ENCODE peak calls at places on chromosome 7, in eight cellular contexts. T is CD4-positive, alpha-beta memory T cell; V is aorta; M is lower leg skin; K is mammary epithelial cell; N is dorsolateral prefrontal cortex; C is mesenchymal stem cell; Z is psoas muscle. P is an unnamed sample.

GRCh38 chr7:1346851-1347250 is 112.4 kb downstream of the MICALL2 start:
- DNase-seq in T (no peak), V (peak), M (no peak), K (no peak), N (no peak), C (no peak), Z (no peak), P (no peak)

GRCh38 chr7:100588438-100588837 is 2.3 kb downstream of the FBXO24 start:
- DNase-seq in T (no peak), V (no peak), M (no peak), K (no peak), N (no peak), C (peak), Z (no peak), P (no peak)

GRCh38 chr7:30983042-30983913 is 19.5 kb downstream of the GHRHR start:
- DNase-seq in T (peak), V (peak), M (peak), K (peak), N (peak), C (peak), Z (peak), P (peak)

GRCh38 chr7:143279186-143280098 is 5.3 kb upstream of the TMEM139 start:
- DNase-seq in T (peak), V (no peak), M (no peak), K (peak), N (no peak), C (peak), Z (no peak), P (no peak)

GRCh38 chr7:150383710-150384397 is 4.7 kb downstream of the ZNF775 start:
- DNase-seq in T (no peak), V (peak), M (no peak), K (no peak), N (peak), C (no peak), Z (no peak), P (peak)

GRCh38 chr7:107051376-107051775 is 6.9 kb downstream of the PRKAR2B start:
- DNase-seq in T (no peak), V (no peak), M (no peak), K (peak), N (no peak), C (peak), Z (no peak), P (no peak)

GRCh38 chr7:69652947-69653701 is 54.8 kb downstream of the AUTS2 start:
- DNase-seq in T (no peak), V (no peak), M (no peak), K (no peak), N (no peak), C (no peak), Z (no peak), P (no peak)

GRCh38 chr7:42235734-42236133 is 1.3 kb downstream of the GLI3 start:
- DNase-seq in T (no peak), V (no peak), M (no peak), K (peak), N (no peak), C (peak), Z (no peak), P (no peak)

GRCh38 chr7:105680505-105681187 is 99.4 kb upstream of the EFCAB10 start:
- DNase-seq in T (no peak), V (no peak), M (no peak), K (no peak), N (no peak), C (peak), Z (peak), P (no peak)

GRCh38 chr7:116113310-116113709 is 82.7 kb upstream of the TFEC start:
- DNase-seq in T (no peak), V (no peak), M (no peak), K (no peak), N (no peak), C (no peak), Z (no peak), P (no peak)

GRCh38 chr7:144069953-144070352 is 342 bp downstream of the OR2A25 start:
- DNase-seq in T (no peak), V (no peak), M (no peak), K (no peak), N (no peak), C (no peak), Z (no peak), P (no peak)

GRCh38 chr7:1994931-1995330 is 237.8 kb downstream of the MAD1L1 start:
- DNase-seq in T (no peak), V (no peak), M (no peak), K (no peak), N (no peak), C (no peak), Z (no peak), P (no peak)

GRCh38 chr7:24786941-24787340 is 29.7 kb upstream of the GSDME start:
- DNase-seq in T (no peak), V (no peak), M (peak), K (peak), N (no peak), C (peak), Z (peak), P (no peak)

GRCh38 chr7:156892086-156892800 is 740 bp downstream of the LMBR1 start:
- DNase-seq in T (peak), V (peak), M (no peak), K (peak), N (no peak), C (peak), Z (peak), P (peak)

GRCh38 chr7:100469227-100470044 is 5.4 kb upstream of the SPACDR start:
- DNase-seq in T (peak), V (peak), M (peak), K (peak), N (peak), C (peak), Z (peak), P (peak)

GRCh38 chr7:32147909-32148308 is 77.7 kb upstream of the PDE1C start:
- DNase-seq in T (no peak), V (no peak), M (no peak), K (no peak), N (no peak), C (no peak), Z (no peak), P (no peak)

GRCh38 chr7:32150039-32150438 is 79.8 kb upstream of the PDE1C start:
- DNase-seq in T (no peak), V (no peak), M (no peak), K (no peak), N (no peak), C (no peak), Z (no peak), P (no peak)

GRCh38 chr7:32152576-32152975 is 82.4 kb upstream of the PDE1C start:
- DNase-seq in T (no peak), V (no peak), M (no peak), K (no peak), N (no peak), C (no peak), Z (no peak), P (no peak)

GRCh38 chr7:32153006-32153405 is 82.8 kb upstream of the PDE1C start:
- DNase-seq in T (no peak), V (no peak), M (no peak), K (no peak), N (no peak), C (no peak), Z (no peak), P (no peak)

GRCh38 chr7:32150589-32150988 is 80.4 kb upstream of the PDE1C start:
- DNase-seq in T (no peak), V (no peak), M (no peak), K (no peak), N (no peak), C (no peak), Z (no peak), P (no peak)
- H3K4me3 ChIP-seq in T (no peak), V (no peak), M (no peak), K (no peak), N (no peak), C (no peak), Z (no peak), P (no peak)

DNA sequence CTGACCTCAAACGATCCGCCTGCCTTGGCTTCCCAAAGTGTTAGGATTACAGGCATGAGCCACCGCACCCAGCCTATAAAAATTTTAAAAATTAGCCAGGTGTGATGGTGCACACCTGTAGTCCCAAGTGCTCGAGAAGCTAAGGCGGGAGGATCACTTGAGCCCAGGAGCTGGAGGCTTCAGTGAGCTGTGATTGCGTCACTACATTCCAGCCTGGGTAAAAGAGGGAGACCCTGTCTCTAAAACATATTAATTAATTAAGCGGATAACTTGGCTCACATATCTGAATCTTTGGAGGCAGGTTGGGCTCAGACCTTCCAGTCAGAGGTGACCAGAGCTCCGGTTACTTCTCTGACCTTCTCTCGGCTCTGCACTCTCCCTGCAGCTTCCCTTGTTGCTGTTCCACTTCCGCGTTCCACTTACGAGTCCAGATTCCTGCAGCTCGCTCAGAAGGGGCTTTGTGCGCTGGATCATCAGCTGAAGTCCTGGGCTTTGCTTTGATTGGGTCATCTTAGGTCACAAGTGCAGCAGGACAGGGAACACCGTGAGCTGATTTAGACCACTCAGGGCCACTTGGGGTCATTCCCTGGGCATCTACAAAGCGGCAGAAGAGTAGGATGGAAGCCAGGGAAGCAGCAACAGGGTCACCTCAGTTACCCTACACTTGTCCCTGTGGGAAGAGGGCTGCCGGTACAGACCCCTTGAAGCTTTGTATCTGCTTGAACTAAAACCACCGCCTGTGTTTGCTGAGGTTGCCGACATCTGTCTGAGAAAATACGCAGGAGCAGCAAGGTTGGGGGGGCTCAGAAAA is 2.0 kb upstream of the ARPC1B start:
- DNase-seq in T (no peak), V (no peak), M (no peak), K (no peak), N (no peak), C (peak), Z (no peak), P (no peak)
- H3K4me3 ChIP-seq in T (no peak), V (no peak), M (no peak), K (no peak), N (no peak), C (peak), Z (no peak), P (no peak)

GRCh38 chr7:5594616-5595544 is 171.2 kb upstream of the TNRC18 start:
- DNase-seq in T (no peak), V (no peak), M (no peak), K (peak), N (no peak), C (peak), Z (no peak), P (no peak)
- H3K4me3 ChIP-seq in T (peak), V (peak), M (peak), K (peak), N (peak), C (peak), Z (peak), P (no peak)

GRCh38 chr7:36746347-36746746 is 22.1 kb upstream of the AOAH start:
- DNase-seq in T (no peak), V (no peak), M (no peak), K (no peak), N (no peak), C (peak), Z (no peak), P (no peak)

GRCh38 chr7:36749282-36749960 is 25.1 kb upstream of the AOAH start:
- DNase-seq in T (no peak), V (no peak), M (no peak), K (peak), N (no peak), C (peak), Z (no peak), P (no peak)

GRCh38 chr7:36742911-36743775 is 18.8 kb upstream of the AOAH start:
- DNase-seq in T (no peak), V (no peak), M (no peak), K (no peak), N (no peak), C (no peak), Z (no peak), P (no peak)

GRCh38 chr7:36747969-36748574 is 23.8 kb upstream of the AOAH start:
- DNase-seq in T (no peak), V (no peak), M (no peak), K (no peak), N (no peak), C (no peak), Z (no peak), P (peak)

GRCh38 chr7:36747251-36747968 is 23.1 kb upstream of the AOAH start:
- DNase-seq in T (no peak), V (no peak), M (no peak), K (peak), N (no peak), C (peak), Z (no peak), P (no peak)
- H3K4me3 ChIP-seq in T (no peak), V (no peak), M (no peak), K (no peak), N (no peak), C (no peak), Z (no peak), P (no peak)

DNA sequence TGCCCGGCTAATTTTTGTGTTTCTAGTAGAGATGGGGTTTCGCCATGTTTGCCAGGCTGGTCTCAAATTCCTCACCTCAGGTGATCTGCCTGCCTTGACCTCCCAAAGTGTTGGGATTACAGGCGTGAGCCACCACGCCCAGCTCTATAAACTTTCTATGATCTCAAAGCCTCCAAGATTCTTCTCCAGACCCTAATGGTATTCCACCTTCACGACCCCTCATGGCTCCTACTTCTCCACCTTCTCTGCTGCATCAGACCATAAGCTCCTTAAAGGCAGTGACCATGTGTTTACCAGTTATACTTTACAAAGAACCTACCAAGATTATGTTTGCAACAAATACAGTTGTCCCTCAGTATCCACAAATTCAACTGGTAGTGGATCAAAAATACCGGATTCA is 10.1 kb upstream of the BAZ1B start:
- DNase-seq in T (no peak), V (peak), M (no peak), K (no peak), N (no peak), C (no peak), Z (no peak), P (no peak)
- H3K4me3 ChIP-seq in T (no peak), V (no peak), M (no peak), K (no peak), N (no peak), C (no peak), Z (no peak), P (no peak)

GRCh38 chr7:27943261-27943660 is 203.3 kb downstream of the TAX1BP1 start:
- DNase-seq in T (no peak), V (no peak), M (no peak), K (no peak), N (no peak), C (no peak), Z (no peak), P (no peak)

GRCh38 chr7:27945356-27945755 is 205.4 kb downstream of the TAX1BP1 start:
- DNase-seq in T (no peak), V (no peak), M (no peak), K (no peak), N (no peak), C (no peak), Z (no peak), P (no peak)

GRCh38 chr7:27946351-27946750 is 206.4 kb downstream of the TAX1BP1 start:
- DNase-seq in T (no peak), V (no peak), M (no peak), K (no peak), N (no peak), C (no peak), Z (no peak), P (no peak)

GRCh38 chr7:27942711-27943110 is 202.7 kb downstream of the TAX1BP1 start:
- DNase-seq in T (no peak), V (no peak), M (no peak), K (no peak), N (no peak), C (no peak), Z (no peak), P (no peak)

GRCh38 chr7:27944626-27945025 is 204.7 kb downstream of the TAX1BP1 start:
- DNase-seq in T (no peak), V (no peak), M (peak), K (no peak), N (no peak), C (no peak), Z (peak), P (no peak)
- H3K4me3 ChIP-seq in T (no peak), V (no peak), M (no peak), K (no peak), N (no peak), C (peak), Z (peak), P (no peak)

GRCh38 chr7:16742547-16742946 is 11.0 kb upstream of the TSPAN13 start:
- DNase-seq in T (no peak), V (no peak), M (no peak), K (no peak), N (no peak), C (no peak), Z (no peak), P (no peak)

GRCh38 chr7:16739863-16740622 is 13.5 kb upstream of the TSPAN13 start:
- DNase-seq in T (no peak), V (no peak), M (peak), K (peak), N (no peak), C (peak), Z (no peak), P (no peak)

GRCh38 chr7:16741676-16742075 is 11.9 kb upstream of the TSPAN13 start:
- DNase-seq in T (no peak), V (no peak), M (no peak), K (peak), N (no peak), C (no peak), Z (no peak), P (no peak)

GRCh38 chr7:16740623-16740953 is 13.0 kb upstream of the TSPAN13 start:
- DNase-seq in T (no peak), V (no peak), M (no peak), K (no peak), N (no peak), C (no peak), Z (no peak), P (no peak)

GRCh38 chr7:16740996-16741395 is 12.6 kb upstream of the TSPAN13 start:
- DNase-seq in T (no peak), V (no peak), M (no peak), K (no peak), N (no peak), C (no peak), Z (no peak), P (no peak)
- H3K4me3 ChIP-seq in T (no peak), V (no peak), M (no peak), K (no peak), N (no peak), C (no peak), Z (no peak), P (no peak)